ENCODE peak calls at places on chromosomes 13 and 19, in eight cellular contexts. O is neural crest cell, K is activated T-helper 1 cell treated with Interleukin-2 at 50 U/mL for 16 hours, T is testis, G is HS-27A, M is PC-3, H is globus pallidus, J is T-helper 1 cell. C is an unnamed sample.

GRCh38 chr19:24159707-24160106 is 72.7 kb downstream of the ZNF254 start:
- DNase-seq in O (no peak), K (no peak), T (no peak), G (no peak), M (peak), H (no peak), J (no peak), C (peak)

GRCh38 chr19:55146648-55147218 is 2.3 kb downstream of the TNNT1 start:
- DNase-seq in O (no peak), K (no peak), T (no peak), G (no peak), M (peak), H (no peak), J (no peak), C (no peak)

GRCh38 chr19:48279747-48280146 is 9.9 kb downstream of the ZNF114 start:
- DNase-seq in O (no peak), K (no peak), T (no peak), G (no peak), M (no peak), H (no peak), J (no peak), C (no peak)

GRCh38 chr13:34343413-34343812 is 525.5 kb downstream of the RFC3 start:
- DNase-seq in O (no peak), K (no peak), T (no peak), G (no peak), M (no peak), H (no peak), J (no peak), C (no peak)

GRCh38 chr13:95485045-95485517 is 67.4 kb upstream of the CLDN10 start:
- DNase-seq in O (no peak), K (no peak), T (no peak), G (no peak), M (peak), H (no peak), J (no peak), C (peak)

GRCh38 chr13:38783992-38784875 is 97.4 kb downstream of the FREM2 start:
- DNase-seq in O (no peak), K (no peak), T (no peak), G (no peak), M (no peak), H (no peak), J (no peak), C (no peak)

GRCh38 chr19:54154603-54155345 is 4.7 kb downstream of the LENG1 start:
- DNase-seq in O (no peak), K (no peak), T (no peak), G (no peak), M (no peak), H (no peak), J (no peak), C (no peak)

GRCh38 chr13:110797230-110797877 is 83.9 kb downstream of the ING1 start:
- DNase-seq in O (no peak), K (no peak), T (no peak), G (no peak), M (peak), H (no peak), J (no peak), C (no peak)

GRCh38 chr19:5692785-5693194 is 2.7 kb downstream of the RPL36 start:
- DNase-seq in O (no peak), K (no peak), T (no peak), G (no peak), M (no peak), H (no peak), J (no peak), C (no peak)

GRCh38 chr13:112061367-112062046 is 5.4 kb upstream of the SOX1 start:
- DNase-seq in O (no peak), K (no peak), T (no peak), G (no peak), M (no peak), H (no peak), J (no peak), C (no peak)

GRCh38 chr13:37954191-37954590 is 84.6 kb upstream of the TRPC4 start:
- DNase-seq in O (no peak), K (no peak), T (no peak), G (no peak), M (peak), H (no peak), J (no peak), C (peak)

GRCh38 chr19:5128932-5129389 is 160.0 kb downstream of the KDM4B start:
- DNase-seq in O (no peak), K (no peak), T (peak), G (no peak), M (no peak), H (no peak), J (no peak), C (no peak)

GRCh38 chr19:39708594-39708993 is 4.3 kb downstream of the LGALS14 start:
- DNase-seq in O (no peak), K (no peak), T (no peak), G (no peak), M (no peak), H (no peak), J (no peak), C (no peak)

GRCh38 chr13:72141845-72142470 is 275.0 kb upstream of the DACH1 start:
- DNase-seq in O (no peak), K (no peak), T (no peak), G (no peak), M (peak), H (peak), J (no peak), C (peak)

GRCh38 chr13:98930014-98930625 is 47.7 kb downstream of the DOCK9 start:
- DNase-seq in O (no peak), K (no peak), T (no peak), G (no peak), M (no peak), H (peak), J (no peak), C (no peak)

GRCh38 chr13:76791290-76791664 is 94.9 kb downstream of the KCTD12 start:
- DNase-seq in O (no peak), K (no peak), T (no peak), G (no peak), M (no peak), H (no peak), J (no peak), C (peak)

GRCh38 chr13:30908416-30908980 is 2.4 kb downstream of the MEDAG start:
- DNase-seq in O (no peak), K (no peak), T (peak), G (no peak), M (no peak), H (no peak), J (no peak), C (no peak)

GRCh38 chr19:1560281-1560882 is 7.7 kb downstream of the MEX3D start:
- DNase-seq in O (no peak), K (no peak), T (no peak), G (no peak), M (no peak), H (no peak), J (no peak), C (no peak)

GRCh38 chr13:74325106-74325505 is 190.9 kb upstream of the KLF12 start:
- DNase-seq in O (no peak), K (no peak), T (peak), G (peak), M (peak), H (peak), J (no peak), C (peak)

GRCh38 chr19:45307361-45307760 is 15.3 kb downstream of the CKM start:
- DNase-seq in O (no peak), K (no peak), T (no peak), G (no peak), M (no peak), H (no peak), J (no peak), C (no peak)

GRCh38 chr13:93364166-93364565 is 137.6 kb downstream of the GPC6 start:
- DNase-seq in O (no peak), K (no peak), T (no peak), G (no peak), M (peak), H (no peak), J (no peak), C (peak)

GRCh38 chr19:48874309-48875135 is 2.3 kb downstream of the PPP1R15A start:
- DNase-seq in O (no peak), K (peak), T (no peak), G (peak), M (peak), H (no peak), J (peak), C (peak)

GRCh38 chr19:4302238-4302630 is at the start of gene TMIGD2:
- DNase-seq in O (no peak), K (peak), T (no peak), G (no peak), M (no peak), H (no peak), J (no peak), C (no peak)

GRCh38 chr19:3292958-3293529 is 68.6 kb downstream of the CELF5 start:
- DNase-seq in O (no peak), K (no peak), T (no peak), G (no peak), M (no peak), H (no peak), J (no peak), C (no peak)

GRCh38 chr19:17097593-17098126 is 22.1 kb downstream of the MYO9B start:
- DNase-seq in O (no peak), K (no peak), T (peak), G (no peak), M (peak), H (no peak), J (no peak), C (no peak)

GRCh38 chr13:111050539-111050879 is 64.6 kb upstream of the ARHGEF7 start:
- DNase-seq in O (no peak), K (no peak), T (no peak), G (no peak), M (no peak), H (no peak), J (no peak), C (no peak)

GRCh38 chr13:96982672-96983071 is 11.6 kb downstream of the OXGR1 start:
- DNase-seq in O (no peak), K (no peak), T (no peak), G (no peak), M (no peak), H (no peak), J (no peak), C (no peak)

GRCh38 chr13:76019421-76020044 is 383.4 kb downstream of the LMO7 start:
- DNase-seq in O (peak), K (no peak), T (peak), G (no peak), M (peak), H (peak), J (no peak), C (no peak)

GRCh38 chr19:3443840-3444694 is 36.3 kb downstream of the SMIM24 start:
- DNase-seq in O (peak), K (no peak), T (peak), G (no peak), M (no peak), H (no peak), J (no peak), C (no peak)

GRCh38 chr13:24834902-24835510 is 71.0 kb downstream of the RNF17 start:
- DNase-seq in O (no peak), K (no peak), T (no peak), G (no peak), M (no peak), H (no peak), J (no peak), C (no peak)

GRCh38 chr13:30696278-30697176 is 38.8 kb upstream of the ALOX5AP start:
- DNase-seq in O (no peak), K (no peak), T (no peak), G (no peak), M (no peak), H (peak), J (no peak), C (no peak)